ENCODE peak calls at places on chromosomes 3 and 15, in ten cellular contexts. X is pancreas, C is PC-3, W is left ventricle myocardium inferior, S is tibial nerve, U is AG04450, M is esophagus squamous epithelium, H is upper lobe of right lung, Z is Caco-2, V is astrocyte. L is an unnamed sample. For H3K27me3, the result is how much of the 10 kb centered on the place peaks cover.

GRCh38 chr3:133915685-133916639 is 20.3 kb upstream of the RAB6B start:
- DNase-seq in W (no peak), V (no peak), X (no peak), S (no peak), H (no peak), C (peak), U (no peak), Z (no peak), M (no peak), L (no peak)

GRCh38 chr3:191070762-191071365 is 128.2 kb upstream of the OSTN start:
- DNase-seq in S (no peak), M (no peak), V (peak), U (no peak), C (peak), H (no peak), Z (no peak), W (no peak), X (no peak), L (no peak)

GRCh38 chr3:111768571-111769100 is 90.4 kb upstream of the PHLDB2 start:
- DNase-seq in C (peak), X (no peak), S (no peak), Z (no peak), M (no peak), W (no peak), U (peak), V (peak), H (no peak), L (no peak)

GRCh38 chr15:90481023-90481422 is 48.7 kb upstream of the CRTC3 start:
- DNase-seq in M (no peak), X (no peak), Z (no peak), W (no peak), U (no peak), H (no peak), S (no peak), V (peak), C (no peak), L (peak)

GRCh38 chr3:129543999-129544398 is 1.0 kb downstream of the H1-8 start:
- DNase-seq in W (no peak), V (no peak), U (no peak), C (no peak), S (no peak), X (no peak), M (no peak), H (no peak), Z (no peak), L (no peak)

GRCh38 chr3:9787714-9788113 is 4.6 kb downstream of the TADA3 start:
- DNase-seq in S (no peak), C (no peak), V (peak), Z (no peak), H (no peak), X (no peak), W (no peak), M (no peak), U (no peak), L (no peak)

GRCh38 chr3:38990621-38991020 is 61.1 kb downstream of the SCN11A start:
- DNase-seq in H (no peak), U (no peak), Z (no peak), C (no peak), W (no peak), S (no peak), X (no peak), V (no peak), M (no peak), L (no peak)

GRCh38 chr15:78049691-78050440 is 27.6 kb downstream of the TBC1D2B start:
- DNase-seq in S (no peak), M (no peak), W (no peak), H (no peak), C (peak), X (no peak), U (no peak), V (peak), Z (no peak), L (no peak)

GRCh38 chr15:34993877-34994276 is 5.8 kb upstream of the ZNF770 start:
- DNase-seq in W (no peak), H (no peak), C (no peak), X (no peak), M (no peak), V (no peak), Z (no peak), U (no peak), S (no peak), L (no peak)

GRCh38 chr3:13762931-13763330 is 116.9 kb downstream of the WNT7A start:
- DNase-seq in W (no peak), U (no peak), Z (no peak), C (no peak), H (no peak), X (no peak), V (no peak), M (no peak), S (no peak), L (no peak)

GRCh38 chr3:23668430-23668904 is 137.3 kb upstream of the UBE2E1 start:
- DNase-seq in W (no peak), V (peak), H (no peak), C (peak), Z (no peak), S (no peak), U (peak), X (no peak), M (no peak), L (no peak)

GRCh38 chr3:880371-880770 is 212.5 kb upstream of the CNTN6 start:
- DNase-seq in M (no peak), S (no peak), C (no peak), Z (no peak), V (no peak), H (no peak), W (no peak), X (no peak), U (no peak), L (no peak)

GRCh38 chr3:882526-882925 is 210.3 kb upstream of the CNTN6 start:
- DNase-seq in M (no peak), U (no peak), W (no peak), V (peak), Z (no peak), H (no peak), C (no peak), S (no peak), X (no peak), L (no peak)

GRCh38 chr3:877001-877400 is 215.8 kb upstream of the CNTN6 start:
- DNase-seq in H (no peak), V (peak), Z (no peak), S (no peak), C (no peak), X (no peak), M (no peak), W (no peak), U (no peak), L (no peak)
- H3K27me3 ChIP-seq in H (under half), V (under half), Z (under half), S (under half), C (under half), X (under half), M (under half), W (under half), U (under half), L (under half)

GRCh38 chr3:52095990-52096775 is 39.8 kb upstream of the DUSP7 start:
- DNase-seq in H (peak), S (no peak), Z (no peak), U (no peak), M (no peak), X (no peak), W (no peak), V (no peak), C (no peak), L (no peak)

GRCh38 chr3:52092891-52093290 is 36.5 kb upstream of the DUSP7 start:
- DNase-seq in H (peak), U (no peak), Z (no peak), C (no peak), W (peak), V (no peak), X (no peak), S (no peak), M (no peak), L (no peak)

GRCh38 chr3:52092291-52092660 is 35.9 kb upstream of the DUSP7 start:
- DNase-seq in V (no peak), U (no peak), C (no peak), W (no peak), M (no peak), Z (no peak), H (no peak), X (no peak), S (no peak), L (no peak)

GRCh38 chr3:52093751-52094525 is 37.6 kb upstream of the DUSP7 start:
- DNase-seq in V (peak), U (no peak), H (peak), M (no peak), Z (no peak), W (no peak), X (no peak), C (peak), S (no peak), L (no peak)

DNA sequence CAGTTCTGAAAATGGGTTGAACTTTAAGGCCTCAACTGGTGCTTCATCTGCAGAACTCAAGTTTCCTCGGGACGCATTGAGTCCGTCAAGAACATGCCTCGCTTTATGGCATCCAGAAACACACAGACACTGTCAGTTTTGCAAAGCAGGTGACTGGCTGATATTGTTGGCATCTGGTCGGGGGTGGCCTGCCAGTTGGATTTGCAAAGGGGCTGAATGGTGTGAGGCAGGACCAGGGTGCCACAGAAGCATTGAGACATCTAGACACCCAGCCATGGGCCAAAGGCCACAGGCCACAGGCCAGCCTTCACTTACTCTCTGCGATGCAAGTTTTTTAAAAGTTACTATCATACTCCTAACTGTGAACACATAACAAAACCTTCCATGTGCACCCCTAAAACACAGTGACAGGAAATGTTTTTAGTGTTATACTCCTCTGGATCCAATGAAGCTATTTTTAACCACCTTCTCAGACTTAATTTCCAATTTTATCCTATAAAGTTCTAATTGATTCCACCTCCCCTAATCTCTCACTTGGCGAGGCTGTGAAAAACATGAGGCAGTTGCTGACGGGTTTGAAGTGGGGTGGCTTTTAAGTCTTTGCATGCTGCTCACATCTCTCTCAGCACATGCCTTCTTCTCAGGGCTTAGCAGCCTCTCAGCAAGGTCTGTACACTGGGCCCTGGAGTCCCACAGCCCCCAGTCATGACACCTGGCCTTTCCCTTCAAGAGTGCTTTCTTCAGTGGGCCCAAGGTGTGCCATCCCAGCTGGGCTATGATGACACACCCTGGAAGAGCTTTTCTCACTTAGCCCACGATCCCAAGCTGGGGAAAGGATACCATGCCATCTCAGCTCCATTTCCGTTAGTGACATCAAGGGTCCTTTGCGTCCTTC is 38.5 kb upstream of the DUSP7 start:
- DNase-seq in U (no peak), M (no peak), C (no peak), H (peak), Z (no peak), S (no peak), W (no peak), X (no peak), V (no peak), L (no peak)
- TF ChIP-seq CTCF in U (no peak), M (no peak), C (no peak), H (no peak), Z (no peak), S (no peak), W (no peak), X (no peak), V (no peak), L (no peak)

DNA sequence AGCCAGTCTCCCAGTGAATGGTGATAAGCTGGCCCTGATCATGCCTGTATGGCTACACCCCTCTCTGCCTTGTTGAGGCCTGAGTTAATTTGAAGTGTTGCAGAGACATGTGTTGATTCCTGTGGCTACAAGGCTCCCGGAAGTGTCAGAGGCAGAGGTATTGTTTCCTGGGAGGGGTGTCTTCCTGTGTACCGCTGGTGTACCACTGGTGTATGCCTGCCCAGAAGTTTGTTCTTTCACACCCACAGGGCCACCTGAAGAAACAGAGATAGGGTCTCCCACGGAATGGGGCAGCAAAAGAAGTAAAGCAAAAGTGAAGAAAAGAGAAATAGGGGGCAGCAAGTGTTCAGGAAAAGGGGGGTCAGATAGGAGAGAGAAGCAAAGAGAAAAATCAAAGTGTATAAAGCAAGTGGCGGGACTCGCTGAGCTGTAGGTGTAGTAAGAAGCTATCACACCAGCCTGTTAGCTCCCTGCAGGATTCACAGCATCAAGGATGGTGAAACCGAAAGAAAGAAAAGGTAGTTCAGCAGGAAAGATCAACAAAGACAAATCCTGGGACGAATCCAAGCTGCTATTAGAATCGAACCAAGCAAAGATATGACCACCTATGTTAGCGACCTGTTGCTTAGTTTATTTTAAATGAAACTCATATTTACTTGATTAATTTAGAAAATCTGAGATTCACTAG is 36.6 kb upstream of the CD47 start:
- DNase-seq in X (no peak), U (no peak), S (no peak), W (no peak), C (no peak), H (no peak), V (no peak), M (no peak), Z (no peak), L (peak)
- H3K4me3 ChIP-seq in X (no peak), U (no peak), S (no peak), W (no peak), C (no peak), H (no peak), V (no peak), M (no peak), Z (no peak), L (no peak)

DNA sequence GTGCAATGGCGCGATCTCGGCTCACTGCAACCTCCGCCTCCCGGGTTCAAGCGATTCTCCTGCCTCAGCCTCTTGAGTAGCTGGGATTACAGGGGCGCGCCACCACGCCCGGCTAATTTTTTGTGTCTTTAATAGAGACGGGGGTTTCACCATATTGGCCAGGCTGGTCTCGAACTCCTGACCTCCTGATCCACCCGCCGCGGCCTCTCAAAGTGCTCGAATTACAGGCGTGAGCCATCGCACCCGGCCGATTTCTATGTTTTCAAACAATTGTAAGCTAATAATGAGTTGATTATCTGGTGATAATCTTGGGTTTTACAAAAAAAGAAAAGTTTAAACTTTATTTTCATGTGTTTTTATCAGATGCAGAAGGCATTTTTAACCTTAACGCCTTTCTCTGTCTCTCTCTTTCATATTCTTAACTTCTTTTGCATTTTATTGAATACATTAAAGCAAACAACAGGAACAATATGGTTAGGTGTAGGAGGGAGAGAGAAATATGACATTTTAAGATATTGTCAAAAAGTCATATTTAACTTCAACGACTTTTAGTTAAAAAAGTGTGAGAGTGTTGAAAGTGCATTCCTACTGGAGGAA is 3.2 kb upstream of the MEIS2 start:
- DNase-seq in M (no peak), V (no peak), W (no peak), X (no peak), S (no peak), U (no peak), Z (no peak), H (no peak), C (no peak), L (no peak)
- H3K27me3 ChIP-seq in M (under half), V (under half), W (half or more), X (under half), S (under half), U (under half), Z (under half), H (under half), C (under half), L (under half)

DNA sequence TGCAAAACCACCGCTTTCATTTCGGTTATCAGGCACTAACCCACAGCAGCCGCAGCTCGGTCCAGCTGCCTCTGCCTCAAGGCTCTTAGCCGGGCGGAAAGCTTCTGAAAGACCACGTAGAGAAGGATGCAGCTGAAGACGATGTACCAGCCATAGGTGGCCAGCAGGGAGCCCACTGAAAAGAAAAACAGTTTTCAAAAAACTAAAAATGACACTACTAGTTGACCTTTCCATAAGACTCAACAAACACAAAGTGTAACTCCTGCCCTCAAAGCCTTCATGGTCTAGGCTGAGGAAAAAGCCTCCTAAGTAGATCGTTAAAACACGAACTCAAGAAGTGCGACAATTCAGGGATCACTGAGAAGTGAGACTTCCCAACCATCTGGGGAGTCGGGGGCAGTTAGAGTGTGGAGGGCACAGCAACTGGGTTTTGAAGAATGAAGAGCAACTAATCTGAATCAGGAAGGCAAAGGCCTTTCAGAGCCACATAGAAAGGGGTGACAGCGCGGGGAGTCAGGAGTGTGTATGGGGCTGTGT is 716 bp downstream of the SELENOS start:
- DNase-seq in Z (peak), V (peak), M (no peak), W (no peak), S (no peak), X (no peak), H (no peak), C (peak), U (no peak), L (no peak)
- TF ChIP-seq CTCF in Z (peak), V (peak), M (peak), W (peak), S (no peak), X (peak), H (peak), C (peak), U (peak), L (peak)

GRCh38 chr3:48565186-48565585 is 1.6 kb upstream of the UCN2 start:
- DNase-seq in M (no peak), V (no peak), H (no peak), W (no peak), U (no peak), X (no peak), Z (no peak), C (no peak), S (no peak), L (no peak)

GRCh38 chr3:48562367-48563095 is 1.1 kb downstream of the UCN2 start:
- DNase-seq in V (no peak), X (no peak), C (no peak), Z (no peak), W (no peak), M (no peak), H (no peak), S (no peak), U (no peak), L (no peak)

GRCh38 chr3:48564022-48564421 is 441 bp upstream of the UCN2 start:
- DNase-seq in H (peak), S (peak), W (no peak), Z (no peak), X (no peak), V (peak), U (no peak), C (peak), M (no peak), L (no peak)

GRCh38 chr3:48564667-48565066 is 1.1 kb upstream of the UCN2 start:
- DNase-seq in C (no peak), H (no peak), M (no peak), X (no peak), V (no peak), W (no peak), U (no peak), S (no peak), Z (no peak), L (no peak)

GRCh38 chr3:48563382-48563918 is at the start of gene UCN2:
- DNase-seq in M (no peak), V (no peak), S (no peak), C (no peak), Z (no peak), H (no peak), W (no peak), X (no peak), U (no peak), L (no peak)
- H3K4me3 ChIP-seq in M (no peak), V (no peak), S (no peak), C (no peak), Z (no peak), H (no peak), W (no peak), X (no peak), U (no peak), L (no peak)

L was measured in Peyer's patch.